ENCODE peak calls at places on chromosomes 11 and 22, in eight cellular contexts. V is OCI-LY7; I is PC-9; S is adipocyte; X is CD4-positive, CD25-positive, alpha-beta regulatory T cell; L is psoas muscle; R is GM12878; T is cardiac muscle cell. N is an unnamed sample.
A peak's percentile ranks its signal among the peaks of the same experiment; 100 is the strongest.

GRCh38 chr11:32225491-32226285 is 134.8 kb downstream of the RCN1 start:
- DNase-seq in T (no peak), X (no peak), L (no peak), V (no peak), S (no peak), R (no peak), I (no peak), N (no peak)

GRCh38 chr11:122692444-122692843 is 36.9 kb downstream of the UBASH3B start:
- DNase-seq in R (no peak), S (no peak), I (peak; percentile 21), T (no peak), L (no peak), X (no peak), V (no peak), N (no peak)

GRCh38 chr11:3824714-3825472 is 15.9 kb downstream of the RHOG start:
- DNase-seq in I (no peak), L (peak; percentile 62), S (no peak), R (no peak), X (peak; percentile 80), T (peak; percentile 69), V (peak; percentile 74), N (peak; percentile 73)

GRCh38 chr11:117143390-117143789 is 697 bp upstream of the PAFAH1B2 start:
- DNase-seq in I (no peak), L (peak; percentile 34), X (no peak), T (peak; percentile 45), S (peak; percentile 66), R (no peak), V (peak; percentile 55), N (peak; percentile 77)

GRCh38 chr11:103547691-103548090 is 438.5 kb downstream of the DYNC2H1 start:
- DNase-seq in L (no peak), V (no peak), X (no peak), S (no peak), R (no peak), T (no peak), I (no peak), N (no peak)

GRCh38 chr22:32862936-32863661 is 61.6 kb downstream of the TIMP3 start:
- DNase-seq in L (no peak), I (no peak), R (no peak), T (peak; percentile 35), X (no peak), S (no peak), V (no peak), N (no peak)

GRCh38 chr11:128482512-128483191 is 104.7 kb downstream of the ETS1 start:
- DNase-seq in V (no peak), I (no peak), X (peak; percentile 68), T (no peak), L (peak; percentile 67), R (no peak), S (peak; percentile 66), N (no peak)

GRCh38 chr11:59611570-59612565 is 3.7 kb downstream of the OSBP start:
- DNase-seq in R (no peak), T (peak; percentile 56), L (no peak), S (peak; percentile 13), I (no peak), X (no peak), V (no peak), N (peak; percentile 37)

GRCh38 chr11:92417326-92417725 is 192.7 kb downstream of the FAT3 start:
- DNase-seq in X (no peak), T (no peak), L (no peak), S (no peak), I (peak; percentile 89), R (no peak), V (no peak), N (no peak)

GRCh38 chr22:20479612-20480196 is 15.9 kb downstream of the KLHL22 start:
- DNase-seq in T (no peak), S (no peak), V (no peak), L (no peak), R (no peak), I (no peak), X (no peak), N (no peak)

GRCh38 chr11:73971175-73971719 is 11.4 kb downstream of the UCP2 start:
- DNase-seq in R (no peak), S (no peak), I (no peak), T (no peak), L (no peak), V (peak; percentile 66), X (no peak), N (no peak)

GRCh38 chr11:73859671-73860070 is 17.0 kb downstream of the COA4 start:
- DNase-seq in I (no peak), T (no peak), V (no peak), R (no peak), L (no peak), X (no peak), S (no peak), N (no peak)

GRCh38 chr11:43547900-43548381 is 132.6 kb upstream of the HSD17B12 start:
- DNase-seq in R (no peak), V (no peak), I (no peak), T (peak; percentile 19), L (peak; percentile 23), S (no peak), X (no peak), N (no peak)

GRCh38 chr11:86588566-86589090 is 83.8 kb downstream of the ME3 start:
- DNase-seq in I (peak; percentile 70), T (no peak), R (no peak), L (no peak), S (no peak), V (no peak), X (no peak), N (no peak)

GRCh38 chr11:128898580-128899344 is 7.6 kb downstream of the KCNJ5 start:
- DNase-seq in I (no peak), S (no peak), L (peak; percentile 40), T (no peak), X (no peak), R (no peak), V (no peak), N (no peak)

GRCh38 chr11:1598816-1599215 is 722 bp upstream of the KRTAP5-2 start:
- DNase-seq in X (no peak), S (no peak), T (no peak), L (no peak), I (peak; percentile 61), V (no peak), R (no peak), N (no peak)

DNA sequence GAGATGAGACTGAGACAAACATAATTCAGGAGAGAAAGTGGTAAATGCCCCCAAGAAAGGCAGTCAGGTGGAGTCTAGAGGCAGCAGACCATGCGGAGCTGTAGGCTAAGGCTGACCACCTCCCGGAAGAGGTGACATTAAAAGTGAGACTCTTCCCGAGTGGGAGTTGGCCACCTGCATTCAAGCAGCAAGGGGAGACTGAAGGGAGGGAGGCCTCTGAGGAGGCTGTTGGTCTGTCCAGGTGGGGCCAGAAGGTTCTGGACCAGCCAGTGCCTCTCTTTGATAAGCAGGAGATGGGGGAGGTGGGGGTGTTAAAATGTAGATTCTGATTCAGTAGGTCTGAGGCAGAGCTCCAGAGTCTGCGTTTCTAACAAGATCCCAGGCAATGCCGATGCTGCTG is 37.5 kb downstream of the CD6 start:
- DNase-seq in V (no peak), X (no peak), T (no peak), L (no peak), S (no peak), R (no peak), I (no peak), N (no peak)
- H3K4me1 ChIP-seq in V (no peaks in the 10 kb centered on the region), X (peaks cover 29% of the 10 kb centered on the region), T (peaks cover 8% of the 10 kb centered on the region), L (peaks cover 6% of the 10 kb centered on the region), S (no peaks in the 10 kb centered on the region), R (peaks cover 21% of the 10 kb centered on the region), I (no peaks in the 10 kb centered on the region), N (peaks cover 14% of the 10 kb centered on the region)

GRCh38 chr11:133797542-133797941 is 47.8 kb downstream of the SPATA19 start:
- DNase-seq in L (no peak), T (no peak), I (no peak), R (no peak), S (no peak), V (no peak), X (no peak), N (no peak)
- H3K9me3 ChIP-seq in L (no peaks in the 10 kb centered on the region), T (no peaks in the 10 kb centered on the region), I (no peaks in the 10 kb centered on the region), R (peaks cover 1% of the 10 kb centered on the region), S (peaks cover 54% of the 10 kb centered on the region), V (no peaks in the 10 kb centered on the region), X (peaks cover 10% of the 10 kb centered on the region), N (peaks cover 9% of the 10 kb centered on the region)

GRCh38 chr11:130213143-130213978 is 53.8 kb downstream of the ST14 start:
- DNase-seq in I (no peak), S (peak; percentile 80), X (peak; percentile 66), L (peak; percentile 63), V (peak; percentile 71), R (no peak), T (peak; percentile 75), N (peak; percentile 84)

GRCh38 chr11:130209944-130210854 is 50.6 kb downstream of the ST14 start:
- DNase-seq in T (no peak), X (no peak), V (no peak), S (no peak), R (no peak), L (no peak), I (no peak), N (no peak)

GRCh38 chr11:130212431-130212961 is 52.9 kb downstream of the ST14 start:
- DNase-seq in L (no peak), X (no peak), V (no peak), I (no peak), S (no peak), R (no peak), T (no peak), N (peak; percentile 15)

GRCh38 chr11:130211144-130211543 is 51.6 kb downstream of the ST14 start:
- DNase-seq in I (no peak), R (no peak), X (no peak), L (no peak), S (no peak), T (no peak), V (no peak), N (no peak)

DNA sequence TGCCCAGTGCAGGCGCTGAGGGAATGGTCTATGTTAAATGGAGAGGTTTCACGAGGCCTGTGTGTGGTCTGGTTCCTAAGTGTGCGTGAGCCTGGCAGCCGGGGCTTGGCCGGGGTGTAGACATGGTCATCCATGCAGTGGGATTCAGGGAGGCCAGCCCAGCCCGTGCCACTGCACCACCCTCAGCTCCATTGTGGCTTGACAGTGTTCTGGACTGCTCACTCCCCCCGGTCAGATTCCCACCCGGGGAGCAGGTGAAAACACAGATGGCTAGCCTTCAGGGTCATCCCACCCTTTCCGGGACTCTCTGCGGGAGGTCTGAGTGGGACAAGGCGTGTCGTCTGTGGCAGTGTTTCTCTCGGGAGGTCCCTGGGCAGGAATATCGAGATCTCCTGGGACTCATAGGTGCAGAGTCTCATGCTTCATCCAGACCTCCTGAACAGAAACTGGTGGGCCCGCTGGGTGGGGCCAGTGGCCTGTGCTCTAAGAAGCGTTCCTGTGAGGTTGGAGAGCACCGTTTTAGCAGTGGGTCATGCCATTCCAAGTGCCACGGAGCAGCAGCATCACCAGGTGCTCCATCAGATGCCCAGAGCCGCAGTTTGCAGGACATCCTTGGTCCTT is 52.3 kb downstream of the ST14 start:
- DNase-seq in L (no peak), T (no peak), X (no peak), S (no peak), I (no peak), V (no peak), R (no peak), N (peak; percentile 2)
- H3K36me3 ChIP-seq in L (no peaks in the 10 kb centered on the region), T (no peaks in the 10 kb centered on the region), X (no peaks in the 10 kb centered on the region), S (no peaks in the 10 kb centered on the region), I (no peaks in the 10 kb centered on the region), V (peaks cover 70% of the 10 kb centered on the region), R (no peaks in the 10 kb centered on the region), N (peaks cover 6% of the 10 kb centered on the region)

DNA sequence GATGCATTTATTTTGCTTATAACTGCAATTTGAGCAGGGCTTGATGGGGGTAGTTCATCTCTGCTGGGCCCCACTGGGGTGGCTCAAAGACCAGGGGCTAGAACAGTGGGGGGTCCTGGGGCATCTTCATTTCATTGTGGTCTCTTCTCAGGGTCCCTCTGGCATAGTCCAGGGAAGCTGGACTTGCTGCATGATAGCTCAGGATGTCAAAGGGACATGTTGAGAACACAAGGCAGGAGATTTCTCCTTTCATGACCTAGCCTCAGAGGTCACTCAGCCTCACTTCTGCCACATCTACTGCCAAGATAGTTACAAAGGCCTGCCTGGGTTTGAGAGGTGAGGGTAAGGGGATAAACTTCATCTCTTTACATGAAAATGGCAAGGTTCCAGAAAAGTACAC is 89.5 kb downstream of the CWC15 start:
- DNase-seq in V (no peak), R (no peak), I (no peak), X (no peak), L (no peak), S (no peak), T (no peak), N (no peak)
- H3K4me1 ChIP-seq in V (no peaks in the 10 kb centered on the region), R (no peaks in the 10 kb centered on the region), I (peaks cover 37% of the 10 kb centered on the region), X (no peaks in the 10 kb centered on the region), L (no peaks in the 10 kb centered on the region), S (no peaks in the 10 kb centered on the region), T (no peaks in the 10 kb centered on the region), N (no peaks in the 10 kb centered on the region)

N was measured in mucosa of descending colon.